ENCODE peak calls at places on chromosomes 16 and 17, in four cellular contexts. One of them, this sample, is unnamed.

GRCh38 chr17:69967910-69968411 is 107.1 kb upstream of the KCNJ16 start:
- DNase-seq in kidney epithelial cell: peak; percentile 31
- DNase-seq in tibial artery: no peak
- DNase-seq in mucosa of descending colon: no peak
- DNase-seq in this sample: no peak

GRCh38 chr17:20095366-20096080 is 86.4 kb downstream of the SPECC1 start:
- DNase-seq in kidney epithelial cell: peak; percentile 5
- DNase-seq in tibial artery: peak; percentile 82
- DNase-seq in mucosa of descending colon: no peak
- DNase-seq in this sample: peak; percentile 22

GRCh38 chr17:48488548-48489106 is 42.2 kb downstream of the HOXB1 start:
- DNase-seq in kidney epithelial cell: no peak
- DNase-seq in tibial artery: no peak
- DNase-seq in mucosa of descending colon: no peak
- DNase-seq in this sample: peak; percentile 42

GRCh38 chr16:29811896-29812665 is at the start of gene PRRT2:
- DNase-seq in kidney epithelial cell: no peak
- DNase-seq in tibial artery: peak; percentile 82
- DNase-seq in mucosa of descending colon: peak; percentile 76
- DNase-seq in this sample: peak; percentile 47

GRCh38 chr17:80474231-80474932 is 2.0 kb downstream of the NPTX1 start:
- DNase-seq in kidney epithelial cell: no peak
- DNase-seq in tibial artery: no peak
- DNase-seq in mucosa of descending colon: no peak
- DNase-seq in this sample: no peak

GRCh38 chr17:29565643-29566472 is 979 bp downstream of the ABHD15 start:
- DNase-seq in kidney epithelial cell: no peak
- DNase-seq in tibial artery: no peak
- DNase-seq in mucosa of descending colon: peak; percentile 82
- DNase-seq in this sample: peak; percentile 59

GRCh38 chr16:51707666-51708065 is 556.6 kb upstream of the SALL1 start:
- DNase-seq in kidney epithelial cell: no peak
- DNase-seq in tibial artery: no peak
- DNase-seq in mucosa of descending colon: no peak
- DNase-seq in this sample: no peak

GRCh38 chr17:5241861-5242671 is 7.4 kb upstream of the SCIMP start:
- DNase-seq in kidney epithelial cell: no peak
- DNase-seq in tibial artery: no peak
- DNase-seq in mucosa of descending colon: peak; percentile 41
- DNase-seq in this sample: no peak

GRCh38 chr16:81767987-81768592 is 11.0 kb upstream of the PLCG2 start:
- DNase-seq in kidney epithelial cell: no peak
- DNase-seq in tibial artery: no peak
- DNase-seq in mucosa of descending colon: no peak
- DNase-seq in this sample: peak; percentile 54

DNA sequence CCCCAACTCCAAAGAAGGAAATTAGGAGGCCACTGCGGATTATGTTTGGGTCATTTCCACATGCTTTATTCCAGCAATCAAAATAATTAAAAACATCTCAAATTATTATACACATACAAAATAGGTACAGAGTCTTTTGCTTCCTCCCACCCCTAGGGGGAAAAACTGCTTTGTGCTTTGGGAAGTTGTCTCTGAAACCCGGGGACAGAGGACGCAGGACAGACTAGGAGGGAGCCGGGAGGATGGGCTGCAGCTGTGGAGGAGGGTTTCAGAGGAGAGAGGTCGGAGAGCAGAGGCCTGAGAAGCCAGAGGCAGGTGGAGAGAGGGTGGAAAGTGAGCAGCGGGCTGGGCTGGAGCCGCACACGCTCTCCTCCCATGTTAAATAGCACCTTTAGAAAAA is 17.4 kb downstream of the COL1A1 start:
- DNase-seq in kidney epithelial cell: no peak
- DNase-seq in tibial artery: no peak
- DNase-seq in mucosa of descending colon: no peak
- DNase-seq in this sample: no peak
- TF ChIP-seq CTCF in kidney epithelial cell: peak; percentile 13
- TF ChIP-seq CTCF in tibial artery: no peak
- TF ChIP-seq CTCF in mucosa of descending colon: no peak
- TF ChIP-seq CTCF in this sample: peak; percentile 19

GRCh38 chr17:62692721-62693431 is 65.4 kb downstream of the MRC2 start:
- DNase-seq in kidney epithelial cell: no peak
- DNase-seq in tibial artery: no peak
- DNase-seq in mucosa of descending colon: no peak
- DNase-seq in this sample: peak; percentile 26
- TF ChIP-seq CTCF in kidney epithelial cell: peak; percentile 60
- TF ChIP-seq CTCF in tibial artery: peak; percentile 15
- TF ChIP-seq CTCF in mucosa of descending colon: no peak
- TF ChIP-seq CTCF in this sample: no peak

GRCh38 chr17:30956764-30957374 is 14.0 kb upstream of the RNF135 start:
- DNase-seq in kidney epithelial cell: no peak
- DNase-seq in tibial artery: no peak
- DNase-seq in mucosa of descending colon: no peak
- DNase-seq in this sample: no peak
- TF ChIP-seq CTCF in kidney epithelial cell: no peak
- TF ChIP-seq CTCF in tibial artery: no peak
- TF ChIP-seq CTCF in mucosa of descending colon: no peak
- TF ChIP-seq CTCF in this sample: no peak

DNA sequence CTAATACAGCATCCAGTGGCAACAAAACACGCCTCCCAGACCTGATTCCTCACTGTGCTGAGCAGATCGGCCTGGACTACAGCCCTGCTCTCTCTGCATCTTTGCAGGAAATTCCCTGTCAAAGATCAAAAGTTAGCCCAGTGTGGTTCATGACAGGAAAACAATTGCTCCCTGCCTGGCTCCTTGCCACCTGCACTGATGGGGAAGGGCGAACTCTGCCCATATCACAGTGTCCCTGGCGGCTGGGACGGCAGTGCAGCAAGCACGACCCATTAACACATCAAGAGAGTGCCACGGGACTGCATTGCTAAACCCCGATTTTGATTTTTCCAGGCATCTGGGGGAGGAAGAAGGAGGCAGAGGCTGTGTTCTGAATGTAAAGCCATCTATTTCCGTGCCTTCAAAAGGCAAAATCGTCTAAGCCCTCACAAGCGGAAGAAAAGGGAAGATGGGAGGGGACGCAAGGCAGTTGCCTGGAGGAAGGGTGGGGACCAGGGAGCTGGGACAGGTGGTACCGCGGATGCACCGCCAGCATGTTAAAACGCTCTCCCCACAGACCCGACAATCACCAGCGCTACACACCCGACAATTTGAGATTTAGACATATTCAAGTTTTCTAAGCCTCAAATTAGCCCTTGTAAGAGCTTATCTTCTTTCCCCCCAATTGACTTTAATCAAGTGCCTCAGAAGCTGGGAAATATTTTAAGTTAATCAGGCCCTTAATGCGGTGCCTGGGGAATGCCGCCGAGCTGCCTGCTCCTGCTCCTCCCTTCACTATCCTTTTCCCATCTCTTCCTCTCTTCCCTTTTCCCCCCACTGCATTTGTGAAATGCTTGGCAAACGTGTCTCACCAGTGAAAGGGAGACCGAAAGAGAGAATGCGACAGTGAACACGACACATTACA is 238.8 kb upstream of the CDH5 start:
- DNase-seq in kidney epithelial cell: no peak
- DNase-seq in tibial artery: peak; percentile 39
- DNase-seq in mucosa of descending colon: no peak
- DNase-seq in this sample: no peak
- TF ChIP-seq CTCF in kidney epithelial cell: no peak
- TF ChIP-seq CTCF in tibial artery: no peak
- TF ChIP-seq CTCF in mucosa of descending colon: no peak
- TF ChIP-seq CTCF in this sample: no peak

GRCh38 chr17:64492481-64493109 is 4.3 kb downstream of the POLG2 start:
- DNase-seq in kidney epithelial cell: no peak
- DNase-seq in tibial artery: no peak
- DNase-seq in mucosa of descending colon: no peak
- DNase-seq in this sample: no peak
- TF ChIP-seq CTCF in kidney epithelial cell: peak; percentile 40
- TF ChIP-seq CTCF in tibial artery: peak; percentile 39
- TF ChIP-seq CTCF in mucosa of descending colon: no peak
- TF ChIP-seq CTCF in this sample: no peak

GRCh38 chr17:82370471-82371332 is 863 bp upstream of the UTS2R start:
- DNase-seq in kidney epithelial cell: no peak
- DNase-seq in tibial artery: no peak
- DNase-seq in mucosa of descending colon: no peak
- DNase-seq in this sample: no peak
- TF ChIP-seq CTCF in kidney epithelial cell: no peak
- TF ChIP-seq CTCF in tibial artery: no peak
- TF ChIP-seq CTCF in mucosa of descending colon: no peak
- TF ChIP-seq CTCF in this sample: no peak

DNA sequence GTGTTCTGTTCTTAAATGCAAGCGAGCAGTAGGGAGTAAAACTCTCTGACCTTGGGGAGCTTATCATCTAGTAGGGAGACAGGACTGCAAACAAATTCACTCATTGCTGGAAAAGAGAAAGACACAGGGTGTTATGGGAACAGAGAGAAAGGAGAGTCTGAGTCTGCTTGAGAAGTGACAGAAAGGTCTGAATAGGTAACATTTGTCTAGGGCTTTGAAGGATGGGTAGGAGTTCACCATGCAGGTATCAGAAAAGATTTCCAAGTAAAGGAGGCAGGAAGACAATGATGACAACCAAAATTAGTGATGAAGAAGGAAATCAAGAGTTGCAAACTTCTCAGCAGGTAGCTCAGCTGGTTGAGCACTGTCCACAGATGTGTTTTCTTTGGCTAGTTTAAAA is 93.6 kb upstream of the GPR139 start:
- DNase-seq in kidney epithelial cell: no peak
- DNase-seq in tibial artery: no peak
- DNase-seq in mucosa of descending colon: no peak
- DNase-seq in this sample: no peak
- TF ChIP-seq CTCF in kidney epithelial cell: no peak
- TF ChIP-seq CTCF in tibial artery: no peak
- TF ChIP-seq CTCF in mucosa of descending colon: no peak
- TF ChIP-seq CTCF in this sample: no peak

DNA sequence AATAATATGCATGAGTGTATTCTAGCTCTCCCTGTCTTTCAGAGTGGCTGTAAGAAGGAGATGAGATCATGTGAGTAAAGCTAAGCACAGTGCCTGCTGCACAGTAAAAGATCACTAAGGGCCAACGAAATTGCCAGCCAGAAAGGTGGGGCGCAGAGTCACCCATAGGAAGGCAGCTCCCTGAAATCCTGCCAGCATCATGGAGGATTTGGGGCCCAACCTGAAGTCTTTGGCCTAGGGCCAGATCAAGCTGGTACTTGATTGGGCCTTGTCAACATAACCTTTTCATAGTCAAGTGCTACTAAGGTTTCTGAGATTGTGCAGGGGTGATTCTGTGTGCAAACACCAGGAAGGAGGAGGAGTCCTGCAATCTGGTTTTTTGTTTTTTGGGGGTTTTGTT is 16.5 kb downstream of the SCNN1B start:
- DNase-seq in kidney epithelial cell: no peak
- DNase-seq in tibial artery: no peak
- DNase-seq in mucosa of descending colon: peak; percentile 55
- DNase-seq in this sample: no peak
- TF ChIP-seq CTCF in kidney epithelial cell: no peak
- TF ChIP-seq CTCF in tibial artery: no peak
- TF ChIP-seq CTCF in mucosa of descending colon: no peak
- TF ChIP-seq CTCF in this sample: no peak

This sample was measured in Calu3.